ENCODE peak calls at places on chromosomes 6 and 20, in seven cellular contexts. B is iPS DF 6.9, X is astrocyte of the cerebellum, M is cardiac fibroblast, O is upper lobe of left lung, K is heart right ventricle, N is HFF-Myc. H is an unnamed sample.

GRCh38 chr20:61927826-61928541 is 137.7 kb downstream of the TAF4 start:
- DNase-seq in M (no peak), X (no peak), K (peak; percentile 8), N (no peak), O (peak; percentile 75), B (no peak), H (no peak)

GRCh38 chr6:151807513-151808330 is at the start of gene ESR1:
- DNase-seq in X (no peak), K (peak; percentile 19), O (peak; percentile 89), N (no peak), M (peak; percentile 35), B (no peak), H (no peak)

GRCh38 chr6:8548979-8549378 is 113.6 kb upstream of the SLC35B3 start:
- DNase-seq in M (no peak), N (no peak), K (no peak), O (no peak), X (no peak), B (no peak), H (no peak)

GRCh38 chr6:26421259-26422144 is 18.8 kb upstream of the BTN3A3 start:
- DNase-seq in N (peak; percentile 86), O (peak; percentile 85), K (peak; percentile 53), M (peak; percentile 92), B (peak; percentile 55), X (peak; percentile 85), H (peak; percentile 78)

GRCh38 chr6:96520851-96521115 is 823 bp upstream of the UFL1 start:
- DNase-seq in M (no peak), K (no peak), B (no peak), X (no peak), N (no peak), O (no peak), H (no peak)

GRCh38 chr6:35425284-35425683 is 26.9 kb upstream of the FANCE start:
- DNase-seq in O (no peak), N (peak; percentile 62), K (no peak), X (peak; percentile 93), M (peak; percentile 89), B (no peak), H (no peak)

GRCh38 chr20:23445596-23446217 is 6.2 kb downstream of the CSTL1 start:
- DNase-seq in X (no peak), K (no peak), O (no peak), N (no peak), B (no peak), M (peak; percentile 38), H (no peak)

GRCh38 chr6:146770965-146771735 is 172.4 kb downstream of the ADGB start:
- DNase-seq in O (peak; percentile 9), K (peak; percentile 36), B (no peak), N (no peak), X (no peak), M (no peak), H (peak; percentile 97)

GRCh38 chr20:6993016-6993415 is 225.5 kb downstream of the BMP2 start:
- DNase-seq in O (no peak), K (no peak), X (no peak), N (no peak), B (no peak), M (no peak), H (no peak)

GRCh38 chr6:137870744-137871247 is 3.7 kb downstream of the TNFAIP3 start:
- DNase-seq in O (no peak), N (no peak), B (no peak), K (no peak), X (no peak), M (no peak), H (peak; percentile 65)

GRCh38 chr20:49989234-49990065 is 6.7 kb downstream of the SNAI1 start:
- DNase-seq in M (peak; percentile 88), B (no peak), N (peak; percentile 81), K (peak; percentile 62), X (peak; percentile 63), O (no peak), H (no peak)

GRCh38 chr6:170367241-170367640 is 60.7 kb downstream of the FAM120B start:
- DNase-seq in O (no peak), K (no peak), B (no peak), X (no peak), M (no peak), N (no peak), H (no peak)

GRCh38 chr6:159513914-159514313 is 179.1 kb downstream of the SOD2 start:
- DNase-seq in O (no peak), M (no peak), K (no peak), N (no peak), X (no peak), B (no peak), H (no peak)

GRCh38 chr6:52388790-52389189 is 26.8 kb downstream of the PAQR8 start:
- DNase-seq in O (no peak), B (no peak), X (no peak), N (no peak), M (no peak), K (no peak), H (no peak)

GRCh38 chr6:26025047-26025893 is 62.0 kb upstream of the HFE start:
- DNase-seq in O (no peak), M (peak; percentile 85), K (no peak), N (no peak), B (no peak), X (no peak), H (no peak)

GRCh38 chr20:43170771-43171170 is 18.9 kb downstream of the PTPRT start:
- DNase-seq in B (no peak), O (no peak), K (no peak), N (no peak), X (no peak), M (no peak), H (no peak)

GRCh38 chr6:1336246-1336843 is 24.4 kb downstream of the FOXQ1 start:
- DNase-seq in X (no peak), B (no peak), O (no peak), M (no peak), N (no peak), K (no peak), H (no peak)

GRCh38 chr20:15339264-15339663 is 1001.9 kb upstream of the FLRT3 start:
- DNase-seq in B (no peak), N (no peak), O (no peak), K (no peak), X (no peak), M (no peak), H (no peak)

GRCh38 chr20:38196592-38196991 is 31.5 kb upstream of the TGM2 start:
- DNase-seq in X (no peak), O (no peak), B (no peak), M (peak; percentile 97), N (no peak), K (peak; percentile 77), H (no peak)

GRCh38 chr6:129634411-129635230 is 75.4 kb downstream of the ARHGAP18 start:
- DNase-seq in X (no peak), M (no peak), O (no peak), K (no peak), N (no peak), B (no peak), H (no peak)

GRCh38 chr6:53912661-53913060 is 117.9 kb downstream of the LRRC1 start:
- DNase-seq in K (no peak), X (no peak), O (no peak), M (no peak), B (no peak), N (no peak), H (no peak)

GRCh38 chr20:43533060-43533459 is 25.6 kb downstream of the L3MBTL1 start:
- DNase-seq in B (no peak), K (no peak), N (no peak), M (no peak), X (no peak), O (no peak), H (no peak)

GRCh38 chr6:25124216-25124615 is 155.0 kb upstream of the CARMIL1 start:
- DNase-seq in N (no peak), B (no peak), X (no peak), K (no peak), O (no peak), M (no peak), H (no peak)

GRCh38 chr6:97440590-97441176 is 157.7 kb upstream of the MMS22L start:
- DNase-seq in B (peak; percentile 25), M (peak; percentile 33), X (no peak), O (no peak), K (no peak), N (no peak), H (no peak)

GRCh38 chr6:23173231-23173630 is 603.9 kb downstream of the HDGFL1 start:
- DNase-seq in B (no peak), O (no peak), X (no peak), N (no peak), K (no peak), M (no peak), H (no peak)

GRCh38 chr20:13783528-13783927 is 1.2 kb downstream of the ESF1 start:
- DNase-seq in O (no peak), N (no peak), K (no peak), B (no peak), X (no peak), M (no peak), H (no peak)
- H3K4me3 ChIP-seq in O (peak overlapping the region; percentile 71), N (peak overlapping the region; percentile 65), K (no peak overlapping the region), B (no peak overlapping the region), X (peak overlapping the region; percentile 91), M (no peak overlapping the region), H (peak overlapping the region; percentile 95)

GRCh38 chr20:297098-297924 is at the start of gene ZCCHC3:
- DNase-seq in M (peak; percentile 98), N (peak; percentile 61), K (peak; percentile 87), X (peak; percentile 89), B (peak; percentile 61), O (peak; percentile 96), H (peak; percentile 86)

GRCh38 chr20:298755-299391 is 1.5 kb downstream of the ZCCHC3 start:
- DNase-seq in M (no peak), K (no peak), B (no peak), N (no peak), O (no peak), X (no peak), H (no peak)

GRCh38 chr20:300345-300744 is 3.0 kb downstream of the ZCCHC3 start:
- DNase-seq in O (no peak), N (no peak), M (peak; percentile 22), X (no peak), B (no peak), K (no peak), H (no peak)

GRCh38 chr20:295804-296203 is 1.6 kb upstream of the ZCCHC3 start:
- DNase-seq in X (no peak), O (no peak), M (no peak), K (no peak), B (no peak), N (no peak), H (no peak)

GRCh38 chr20:297925-298754 is 770 bp downstream of the ZCCHC3 start:
- DNase-seq in B (no peak), M (peak; percentile 77), N (no peak), O (peak; percentile 90), K (peak; percentile 70), X (no peak), H (no peak)
- H3K4me3 ChIP-seq in B (peak overlapping the region; percentile 66), M (peak overlapping the region; percentile 91), N (peak overlapping the region; percentile 75), O (peak overlapping the region; percentile 79), K (peak overlapping the region; percentile 95), X (peak overlapping the region; percentile 96), H (peak overlapping the region; percentile 95)

GRCh38 chr6:27630727-27631613 is 158.1 kb upstream of the ZNF184 start:
- DNase-seq in B (no peak), M (peak; percentile 58), N (no peak), K (no peak), O (peak; percentile 72), X (peak; percentile 32), H (no peak)
- H3K4me3 ChIP-seq in B (peak overlapping the region; percentile 88), M (peak overlapping the region; percentile 25), N (peak overlapping the region; percentile 58), K (peak overlapping the region; percentile 18), O (peak overlapping the region; percentile 16), X (peak overlapping the region; percentile 34), H (no peak overlapping the region)

GRCh38 chr20:3980260-3981131 is 34.9 kb downstream of the RNF24 start:
- DNase-seq in X (peak; percentile 43), M (peak; percentile 61), B (no peak), K (no peak), O (no peak), N (no peak), H (no peak)

GRCh38 chr20:3981132-3981452 is 34.3 kb downstream of the RNF24 start:
- DNase-seq in O (no peak), X (no peak), N (no peak), K (no peak), B (no peak), M (no peak), H (no peak)
- H3K4me3 ChIP-seq in O (peak overlapping the region; percentile 38), X (no peak overlapping the region), N (no peak overlapping the region), K (no peak overlapping the region), B (no peak overlapping the region), M (no peak overlapping the region), H (no peak overlapping the region)

H was measured in Jurkat, Clone E6-1.